ENCODE peak calls at places on chromosome 4, in five cellular contexts. F is HT1080, X is transverse colon, W is non-pigmented ciliary epithelial cell, S is GM12864. U is an unnamed sample.

GRCh38 chr4:161714928-161715327 is 448.9 kb downstream of the FSTL5 start:
- DNase-seq in W (no peak), F (no peak), S (no peak), X (no peak), U (no peak)

GRCh38 chr4:3822230-3822947 is 56.2 kb downstream of the ADRA2C start:
- DNase-seq in S (no peak), W (no peak), F (no peak), X (peak; percentile 25), U (no peak)

GRCh38 chr4:77073981-77074865 is 1.6 kb downstream of the CCNI start:
- DNase-seq in W (no peak), F (no peak), X (no peak), S (no peak), U (no peak)

GRCh38 chr4:86181585-86181984 is 178.3 kb downstream of the MAPK10 start:
- DNase-seq in W (peak; percentile 53), S (no peak), X (no peak), F (peak; percentile 3), U (no peak)

GRCh38 chr4:26522478-26522877 is 32.2 kb upstream of the CCKAR start:
- DNase-seq in S (no peak), F (peak; percentile 32), X (no peak), W (peak; percentile 26), U (no peak)

GRCh38 chr4:78864405-78865024 is 74.7 kb downstream of the PAQR3 start:
- DNase-seq in X (no peak), S (peak; percentile 71), F (peak; percentile 73), W (peak; percentile 59), U (peak; percentile 44)

GRCh38 chr4:62512271-62512670 is 1312.1 kb downstream of the ADGRL3 start:
- DNase-seq in W (no peak), S (no peak), F (no peak), X (no peak), U (no peak)

GRCh38 chr4:69656653-69657158 is 3.7 kb upstream of the UGT2A1 start:
- DNase-seq in F (no peak), X (no peak), W (no peak), S (no peak), U (no peak)

GRCh38 chr4:108561086-108561485 is 59.3 kb upstream of the RPL34 start:
- DNase-seq in S (no peak), X (no peak), W (no peak), F (no peak), U (no peak)

GRCh38 chr4:69830529-69831269 is 29.2 kb downstream of the SULT1E1 start:
- DNase-seq in S (no peak), W (peak; percentile 11), F (peak; percentile 23), X (peak; percentile 71), U (no peak)

GRCh38 chr4:89700766-89701165 is 136.2 kb downstream of the SNCA start:
- DNase-seq in S (no peak), X (no peak), W (no peak), F (no peak), U (no peak)

GRCh38 chr4:84907145-84907544 is 59.3 kb downstream of the WDFY3 start:
- DNase-seq in S (no peak), X (no peak), F (no peak), W (no peak), U (no peak)

GRCh38 chr4:88341227-88342192 is 37.1 kb upstream of the HERC6 start:
- DNase-seq in W (peak; percentile 90), F (peak; percentile 91), X (no peak), S (no peak), U (no peak)

GRCh38 chr4:48139688-48140087 is 5.6 kb upstream of the TXK start:
- DNase-seq in W (no peak), F (peak; percentile 33), X (no peak), S (no peak), U (no peak)

GRCh38 chr4:57048590-57049304 is 61.4 kb downstream of the IGFBP7 start:
- DNase-seq in W (no peak), S (no peak), X (no peak), F (peak; percentile 62), U (no peak)

GRCh38 chr4:33065749-33066148 is 2345.6 kb downstream of the PCDH7 start:
- DNase-seq in X (no peak), W (no peak), S (no peak), F (no peak), U (no peak)

GRCh38 chr4:143021384-143021783 is 163.3 kb upstream of the USP38 start:
- DNase-seq in X (no peak), W (no peak), S (peak; percentile 38), F (no peak), U (peak; percentile 47)

GRCh38 chr4:13527983-13528822 is 16.1 kb downstream of the NKX3-2 start:
- DNase-seq in X (no peak), F (no peak), S (peak; percentile 60), W (no peak), U (peak; percentile 56)

GRCh38 chr4:180296036-180296599 is 1947.1 kb upstream of the TENM3 start:
- DNase-seq in W (no peak), S (no peak), F (no peak), X (no peak), U (peak; percentile 30)

GRCh38 chr4:142917678-142918077 is 71.6 kb upstream of the INPP4B start:
- DNase-seq in W (no peak), F (no peak), X (no peak), S (no peak), U (no peak)

GRCh38 chr4:18935956-18936355 is 914.4 kb upstream of the LCORL start:
- DNase-seq in W (no peak), X (no peak), F (no peak), S (no peak), U (no peak)

GRCh38 chr4:113738251-113738650 is 23.3 kb downstream of the CAMK2D start:
- DNase-seq in X (no peak), F (peak; percentile 38), S (no peak), W (peak; percentile 57), U (no peak)

GRCh38 chr4:1866095-1866755 is 5.0 kb upstream of the NSD2 start:
- DNase-seq in X (no peak), W (no peak), S (no peak), F (no peak), U (no peak)

GRCh38 chr4:7388627-7389026 is 46.1 kb downstream of the PSAPL1 start:
- DNase-seq in F (no peak), X (no peak), S (no peak), W (no peak), U (no peak)

GRCh38 chr4:61431131-61431530 is 231.0 kb downstream of the ADGRL3 start:
- DNase-seq in S (no peak), W (no peak), F (no peak), X (no peak), U (no peak)

GRCh38 chr4:143017210-143017609 is 167.5 kb upstream of the USP38 start:
- DNase-seq in F (no peak), W (no peak), S (no peak), X (no peak), U (no peak)

GRCh38 chr4:145829629-145830395 is 108.8 kb downstream of the ZNF827 start:
- DNase-seq in X (no peak), S (peak; percentile 43), F (no peak), W (no peak), U (no peak)

GRCh38 chr4:141425124-141425523 is 204.4 kb downstream of the ZNF330 start:
- DNase-seq in S (no peak), X (no peak), W (peak; percentile 64), F (peak; percentile 65), U (no peak)

GRCh38 chr4:122329876-122330595 is 48.8 kb upstream of the ADAD1 start:
- DNase-seq in X (no peak), S (no peak), W (peak; percentile 44), F (peak; percentile 30), U (no peak)

GRCh38 chr4:52244773-52245360 is 193.8 kb downstream of the SPATA18 start:
- DNase-seq in W (no peak), X (no peak), S (no peak), F (no peak), U (no peak)

GRCh38 chr4:179125870-179126269 is 1683.6 kb upstream of the AGA start:
- DNase-seq in S (no peak), W (no peak), X (no peak), F (no peak), U (no peak)

GRCh38 chr4:106287353-106287969 is 28.5 kb downstream of the TBCK start:
- DNase-seq in S (no peak), X (no peak), F (peak; percentile 87), W (peak; percentile 83), U (no peak)

GRCh38 chr4:8373973-8374545 is 66.5 kb downstream of the ACOX3 start:
- DNase-seq in S (no peak), F (no peak), X (no peak), W (no peak), U (no peak)

GRCh38 chr4:153438916-153439756 is 27.0 kb upstream of the TMEM131L start:
- DNase-seq in F (no peak), X (no peak), S (no peak), W (no peak), U (peak; percentile 79)

GRCh38 chr4:55172694-55173287 is 47.4 kb upstream of the KDR start:
- DNase-seq in S (no peak), W (no peak), X (no peak), F (peak; percentile 73), U (no peak)

GRCh38 chr4:156686120-156686519 is 285.5 kb downstream of the PDGFC start:
- DNase-seq in F (no peak), S (no peak), W (peak; percentile 91), X (no peak), U (no peak)

GRCh38 chr4:120718979-120719566 is 203.5 kb downstream of the PRDM5 start:
- DNase-seq in F (peak; percentile 43), W (peak; percentile 15), S (peak; percentile 8), X (peak; percentile 35), U (no peak)